ENCODE peak calls at places on chromosomes 7 and 10, in seven cellular contexts. Y, X, O, C, G, I and J are unnamed samples.

GRCh38 chr7:156368459-156368858 is 272.1 kb upstream of the RNF32 start:
- DNase-seq in I (no peak), C (no peak), Y (no peak), O (no peak), G (no peak), X (no peak), J (no peak)

GRCh38 chr7:107874605-107875446 is 16.2 kb upstream of the DLD start:
- DNase-seq in O (no peak), C (peak), G (peak), I (no peak), X (peak), Y (peak), J (peak)

GRCh38 chr10:55629792-55630490 is 731.1 kb downstream of the ZWINT start:
- DNase-seq in Y (no peak), X (no peak), G (peak), O (no peak), C (peak), I (no peak), J (peak)

GRCh38 chr10:27637601-27638000 is 108.0 kb downstream of the MKX start:
- DNase-seq in G (peak), I (no peak), O (no peak), C (no peak), X (no peak), Y (no peak), J (no peak)

GRCh38 chr10:76318171-76318570 is 886.7 kb downstream of the LRMDA start:
- DNase-seq in O (no peak), C (no peak), I (no peak), Y (no peak), X (no peak), G (no peak), J (no peak)

GRCh38 chr7:141231018-141231792 is 157.3 kb downstream of the TMEM178B start:
- DNase-seq in G (peak), Y (peak), O (no peak), I (no peak), C (peak), X (no peak), J (peak)

GRCh38 chr10:89702121-89702480 is 711 bp downstream of the KIF20B start:
- DNase-seq in G (peak), O (no peak), X (peak), C (no peak), I (no peak), Y (peak), J (no peak)

GRCh38 chr7:50450691-50451051 is 521 bp upstream of the FIGNL1 start:
- DNase-seq in X (peak), C (no peak), O (peak), G (no peak), Y (no peak), I (no peak), J (no peak)

GRCh38 chr10:58578366-58578765 is 65.7 kb downstream of the BICC1 start:
- DNase-seq in Y (no peak), I (no peak), G (no peak), X (no peak), C (no peak), O (no peak), J (no peak)

GRCh38 chr7:4110438-4110837 is 571.7 kb upstream of the FOXK1 start:
- DNase-seq in X (no peak), G (no peak), I (no peak), Y (no peak), O (no peak), C (no peak), J (no peak)